ENCODE peak calls at places on chromosomes 13 and 19, in nine cellular contexts. One of them, this sample, is unnamed.

GRCh38 chr13:72205773-72206172 is 338.8 kb upstream of the DACH1 start:
- DNase-seq in body of pancreas: no peak
- DNase-seq in thyroid gland: no peak
- DNase-seq in brain microvascular endothelial cell: no peak
- DNase-seq in fibroblast of lung: peak
- DNase-seq in testis: no peak
- DNase-seq in thoracic aorta: no peak
- DNase-seq in gastrocnemius medialis: no peak
- DNase-seq in upper lobe of left lung: no peak
- DNase-seq in this sample: no peak

GRCh38 chr19:46355234-46355990 is 8.5 kb downstream of the PPP5C start:
- DNase-seq in upper lobe of left lung: no peak
- DNase-seq in testis: no peak
- DNase-seq in fibroblast of lung: no peak
- DNase-seq in gastrocnemius medialis: no peak
- DNase-seq in thoracic aorta: no peak
- DNase-seq in brain microvascular endothelial cell: no peak
- DNase-seq in thyroid gland: no peak
- DNase-seq in body of pancreas: no peak
- DNase-seq in this sample: no peak

GRCh38 chr13:33676045-33676699 is 141.8 kb upstream of the RFC3 start:
- DNase-seq in gastrocnemius medialis: no peak
- DNase-seq in thyroid gland: no peak
- DNase-seq in fibroblast of lung: no peak
- DNase-seq in testis: no peak
- DNase-seq in thoracic aorta: no peak
- DNase-seq in brain microvascular endothelial cell: no peak
- DNase-seq in upper lobe of left lung: no peak
- DNase-seq in body of pancreas: peak
- DNase-seq in this sample: peak

GRCh38 chr19:8456064-8456463 is 11.3 kb downstream of the HNRNPM start:
- DNase-seq in brain microvascular endothelial cell: no peak
- DNase-seq in fibroblast of lung: no peak
- DNase-seq in thyroid gland: no peak
- DNase-seq in upper lobe of left lung: no peak
- DNase-seq in thoracic aorta: no peak
- DNase-seq in gastrocnemius medialis: no peak
- DNase-seq in body of pancreas: no peak
- DNase-seq in testis: no peak
- DNase-seq in this sample: no peak

GRCh38 chr13:109844396-109844795 is 58.0 kb upstream of the IRS2 start:
- DNase-seq in upper lobe of left lung: no peak
- DNase-seq in fibroblast of lung: peak
- DNase-seq in gastrocnemius medialis: no peak
- DNase-seq in brain microvascular endothelial cell: no peak
- DNase-seq in thoracic aorta: no peak
- DNase-seq in testis: peak
- DNase-seq in thyroid gland: peak
- DNase-seq in body of pancreas: peak
- DNase-seq in this sample: peak

GRCh38 chr19:27748551-27749152 is 1464.3 kb downstream of the UQCRFS1 start:
- DNase-seq in thyroid gland: no peak
- DNase-seq in thoracic aorta: no peak
- DNase-seq in upper lobe of left lung: no peak
- DNase-seq in fibroblast of lung: no peak
- DNase-seq in brain microvascular endothelial cell: no peak
- DNase-seq in body of pancreas: no peak
- DNase-seq in gastrocnemius medialis: no peak
- DNase-seq in testis: no peak
- DNase-seq in this sample: peak

GRCh38 chr19:42254083-42254849 is 662 bp downstream of the ERF start:
- DNase-seq in upper lobe of left lung: peak
- DNase-seq in thoracic aorta: no peak
- DNase-seq in brain microvascular endothelial cell: no peak
- DNase-seq in fibroblast of lung: peak
- DNase-seq in gastrocnemius medialis: peak
- DNase-seq in thyroid gland: peak
- DNase-seq in testis: peak
- DNase-seq in body of pancreas: peak
- DNase-seq in this sample: no peak

GRCh38 chr13:42110410-42111155 is 62.1 kb downstream of the DGKH start:
- DNase-seq in gastrocnemius medialis: no peak
- DNase-seq in upper lobe of left lung: no peak
- DNase-seq in thyroid gland: no peak
- DNase-seq in fibroblast of lung: peak
- DNase-seq in thoracic aorta: no peak
- DNase-seq in body of pancreas: no peak
- DNase-seq in brain microvascular endothelial cell: peak
- DNase-seq in testis: peak
- DNase-seq in this sample: peak

GRCh38 chr19:16113727-16114126 is 2.0 kb downstream of the RAB8A start:
- DNase-seq in brain microvascular endothelial cell: no peak
- DNase-seq in upper lobe of left lung: no peak
- DNase-seq in testis: no peak
- DNase-seq in gastrocnemius medialis: no peak
- DNase-seq in thyroid gland: no peak
- DNase-seq in fibroblast of lung: no peak
- DNase-seq in thoracic aorta: no peak
- DNase-seq in body of pancreas: no peak
- DNase-seq in this sample: no peak
- TF ChIP-seq CTCF in brain microvascular endothelial cell: no peak
- TF ChIP-seq CTCF in upper lobe of left lung: no peak
- TF ChIP-seq CTCF in testis: no peak
- TF ChIP-seq CTCF in gastrocnemius medialis: no peak
- TF ChIP-seq CTCF in thyroid gland: no peak
- TF ChIP-seq CTCF in fibroblast of lung: no peak
- TF ChIP-seq CTCF in thoracic aorta: no peak
- TF ChIP-seq CTCF in body of pancreas: no peak
- TF ChIP-seq CTCF in this sample: no peak

GRCh38 chr19:34362679-34363069 is 2.3 kb upstream of the GPI start:
- DNase-seq in brain microvascular endothelial cell: no peak
- DNase-seq in upper lobe of left lung: no peak
- DNase-seq in thoracic aorta: no peak
- DNase-seq in thyroid gland: no peak
- DNase-seq in body of pancreas: no peak
- DNase-seq in gastrocnemius medialis: no peak
- DNase-seq in testis: no peak
- DNase-seq in fibroblast of lung: no peak
- DNase-seq in this sample: no peak

GRCh38 chr19:34359954-34360315 is 5.1 kb upstream of the GPI start:
- DNase-seq in gastrocnemius medialis: no peak
- DNase-seq in upper lobe of left lung: no peak
- DNase-seq in testis: no peak
- DNase-seq in thyroid gland: no peak
- DNase-seq in body of pancreas: no peak
- DNase-seq in thoracic aorta: no peak
- DNase-seq in fibroblast of lung: no peak
- DNase-seq in brain microvascular endothelial cell: no peak
- DNase-seq in this sample: no peak

GRCh38 chr19:34359140-34359953 is 5.6 kb upstream of the GPI start:
- DNase-seq in testis: peak
- DNase-seq in body of pancreas: peak
- DNase-seq in gastrocnemius medialis: peak
- DNase-seq in thoracic aorta: peak
- DNase-seq in upper lobe of left lung: peak
- DNase-seq in brain microvascular endothelial cell: peak
- DNase-seq in thyroid gland: peak
- DNase-seq in fibroblast of lung: peak
- DNase-seq in this sample: peak

GRCh38 chr19:34363094-34363493 is 1.9 kb upstream of the GPI start:
- DNase-seq in body of pancreas: no peak
- DNase-seq in fibroblast of lung: no peak
- DNase-seq in upper lobe of left lung: no peak
- DNase-seq in testis: no peak
- DNase-seq in thyroid gland: no peak
- DNase-seq in thoracic aorta: no peak
- DNase-seq in gastrocnemius medialis: no peak
- DNase-seq in brain microvascular endothelial cell: no peak
- DNase-seq in this sample: no peak

GRCh38 chr19:34360354-34360909 is 4.6 kb upstream of the GPI start:
- DNase-seq in gastrocnemius medialis: no peak
- DNase-seq in upper lobe of left lung: no peak
- DNase-seq in body of pancreas: no peak
- DNase-seq in thoracic aorta: no peak
- DNase-seq in thyroid gland: no peak
- DNase-seq in testis: no peak
- DNase-seq in brain microvascular endothelial cell: no peak
- DNase-seq in fibroblast of lung: no peak
- DNase-seq in this sample: no peak
- H3K4me3 ChIP-seq in gastrocnemius medialis: no peak
- H3K4me3 ChIP-seq in upper lobe of left lung: no peak
- H3K4me3 ChIP-seq in body of pancreas: no peak
- H3K4me3 ChIP-seq in thoracic aorta: no peak
- H3K4me3 ChIP-seq in thyroid gland: no peak
- H3K4me3 ChIP-seq in testis: no peak
- H3K4me3 ChIP-seq in brain microvascular endothelial cell: no peak
- H3K4me3 ChIP-seq in fibroblast of lung: no peak
- H3K4me3 ChIP-seq in this sample: no peak

GRCh38 chr13:105928901-105929300 is 606.6 kb downstream of the EFNB2 start:
- DNase-seq in thoracic aorta: no peak
- DNase-seq in brain microvascular endothelial cell: no peak
- DNase-seq in gastrocnemius medialis: no peak
- DNase-seq in body of pancreas: no peak
- DNase-seq in thyroid gland: no peak
- DNase-seq in upper lobe of left lung: no peak
- DNase-seq in testis: no peak
- DNase-seq in fibroblast of lung: peak
- DNase-seq in this sample: no peak

GRCh38 chr13:105929486-105929885 is 606.0 kb downstream of the EFNB2 start:
- DNase-seq in brain microvascular endothelial cell: no peak
- DNase-seq in fibroblast of lung: peak
- DNase-seq in thyroid gland: no peak
- DNase-seq in upper lobe of left lung: no peak
- DNase-seq in testis: no peak
- DNase-seq in gastrocnemius medialis: no peak
- DNase-seq in body of pancreas: no peak
- DNase-seq in thoracic aorta: no peak
- DNase-seq in this sample: no peak

GRCh38 chr13:105925496-105925895 is 610.0 kb downstream of the EFNB2 start:
- DNase-seq in testis: no peak
- DNase-seq in brain microvascular endothelial cell: peak
- DNase-seq in fibroblast of lung: peak
- DNase-seq in upper lobe of left lung: no peak
- DNase-seq in thoracic aorta: no peak
- DNase-seq in thyroid gland: no peak
- DNase-seq in body of pancreas: no peak
- DNase-seq in gastrocnemius medialis: no peak
- DNase-seq in this sample: peak

DNA sequence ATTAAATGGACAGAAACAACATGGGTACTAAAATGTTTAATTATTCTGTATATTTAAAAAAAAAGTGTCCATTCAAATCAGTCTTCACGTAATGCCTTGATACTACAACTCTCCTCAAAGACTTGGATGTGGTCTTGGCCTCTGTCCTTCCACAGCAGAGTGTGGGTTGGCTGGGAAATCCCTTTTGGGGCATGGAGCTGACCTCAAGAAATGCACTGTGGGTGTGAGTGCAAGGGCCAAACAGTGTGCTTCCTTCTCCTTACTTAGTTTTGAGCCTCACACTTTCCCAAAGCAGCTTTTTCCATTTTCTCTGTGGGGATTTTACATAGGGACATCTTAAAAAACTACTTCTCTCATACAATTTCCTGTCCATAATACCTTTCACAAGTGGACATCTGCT is 607.4 kb downstream of the EFNB2 start:
- DNase-seq in testis: no peak
- DNase-seq in thoracic aorta: no peak
- DNase-seq in upper lobe of left lung: no peak
- DNase-seq in fibroblast of lung: peak
- DNase-seq in gastrocnemius medialis: no peak
- DNase-seq in body of pancreas: no peak
- DNase-seq in thyroid gland: no peak
- DNase-seq in brain microvascular endothelial cell: no peak
- DNase-seq in this sample: no peak
- TF ChIP-seq CTCF in testis: no peak
- TF ChIP-seq CTCF in thoracic aorta: no peak
- TF ChIP-seq CTCF in upper lobe of left lung: no peak
- TF ChIP-seq CTCF in fibroblast of lung: no peak
- TF ChIP-seq CTCF in gastrocnemius medialis: no peak
- TF ChIP-seq CTCF in body of pancreas: no peak
- TF ChIP-seq CTCF in thyroid gland: no peak
- TF ChIP-seq CTCF in brain microvascular endothelial cell: no peak
- TF ChIP-seq CTCF in this sample: no peak

GRCh38 chr13:41005709-41006108 is 13.4 kb downstream of the ELF1 start:
- DNase-seq in fibroblast of lung: no peak
- DNase-seq in thoracic aorta: no peak
- DNase-seq in testis: no peak
- DNase-seq in thyroid gland: no peak
- DNase-seq in gastrocnemius medialis: no peak
- DNase-seq in brain microvascular endothelial cell: no peak
- DNase-seq in upper lobe of left lung: no peak
- DNase-seq in body of pancreas: no peak
- DNase-seq in this sample: no peak

GRCh38 chr13:41007359-41008118 is 11.6 kb downstream of the ELF1 start:
- DNase-seq in upper lobe of left lung: no peak
- DNase-seq in testis: no peak
- DNase-seq in fibroblast of lung: peak
- DNase-seq in thyroid gland: no peak
- DNase-seq in body of pancreas: no peak
- DNase-seq in gastrocnemius medialis: no peak
- DNase-seq in brain microvascular endothelial cell: no peak
- DNase-seq in thoracic aorta: no peak
- DNase-seq in this sample: no peak

GRCh38 chr13:41006296-41006695 is 12.8 kb downstream of the ELF1 start:
- DNase-seq in upper lobe of left lung: no peak
- DNase-seq in body of pancreas: no peak
- DNase-seq in testis: no peak
- DNase-seq in thoracic aorta: no peak
- DNase-seq in gastrocnemius medialis: no peak
- DNase-seq in brain microvascular endothelial cell: no peak
- DNase-seq in thyroid gland: no peak
- DNase-seq in fibroblast of lung: no peak
- DNase-seq in this sample: no peak

GRCh38 chr13:41006951-41007350 is 12.2 kb downstream of the ELF1 start:
- DNase-seq in fibroblast of lung: no peak
- DNase-seq in body of pancreas: no peak
- DNase-seq in gastrocnemius medialis: no peak
- DNase-seq in brain microvascular endothelial cell: no peak
- DNase-seq in testis: no peak
- DNase-seq in thoracic aorta: no peak
- DNase-seq in thyroid gland: no peak
- DNase-seq in upper lobe of left lung: no peak
- DNase-seq in this sample: no peak

DNA sequence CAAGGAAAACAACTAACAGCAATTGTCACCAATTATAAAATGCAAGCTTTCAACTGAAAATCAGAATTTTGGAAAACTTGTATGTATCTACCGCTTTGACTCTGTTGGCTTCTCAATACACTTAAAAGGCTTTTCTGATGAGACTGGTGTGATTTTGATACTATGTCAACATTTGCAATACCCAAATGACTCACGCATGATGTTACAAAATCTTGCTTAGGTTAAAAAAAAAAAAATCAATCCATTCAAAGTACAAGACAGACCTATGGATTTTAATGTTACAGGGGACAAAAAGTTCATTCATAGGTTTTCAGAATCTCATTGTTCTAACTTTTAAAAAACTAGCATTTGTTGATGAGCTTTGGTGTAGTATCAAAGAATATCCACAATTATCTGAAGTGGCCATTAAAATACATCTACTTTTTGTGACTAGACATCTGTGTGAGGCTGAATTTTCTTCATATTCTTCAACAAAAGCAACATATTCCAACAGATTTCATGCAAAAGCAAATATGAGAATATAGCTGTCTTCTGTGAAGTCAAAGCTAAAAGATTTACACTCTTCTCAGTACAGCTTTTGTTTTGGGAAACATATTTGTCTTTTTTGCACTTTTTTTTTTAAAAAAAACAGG is 10.7 kb downstream of the ELF1 start:
- DNase-seq in testis: no peak
- DNase-seq in thoracic aorta: no peak
- DNase-seq in fibroblast of lung: peak
- DNase-seq in body of pancreas: no peak
- DNase-seq in brain microvascular endothelial cell: peak
- DNase-seq in thyroid gland: no peak
- DNase-seq in upper lobe of left lung: no peak
- DNase-seq in gastrocnemius medialis: no peak
- DNase-seq in this sample: peak
- H3K4me3 ChIP-seq in testis: no peak
- H3K4me3 ChIP-seq in thoracic aorta: no peak
- H3K4me3 ChIP-seq in fibroblast of lung: no peak
- H3K4me3 ChIP-seq in body of pancreas: no peak
- H3K4me3 ChIP-seq in brain microvascular endothelial cell: no peak
- H3K4me3 ChIP-seq in thyroid gland: no peak
- H3K4me3 ChIP-seq in upper lobe of left lung: no peak
- H3K4me3 ChIP-seq in gastrocnemius medialis: no peak
- H3K4me3 ChIP-seq in this sample: no peak